ENCODE peak calls at places on chromosomes 1 and 21, in four cellular contexts. U, V, O and Z are unnamed samples.

GRCh38 chr1:32100359-32100758 is 7.5 kb upstream of the KPNA6 start:
- DNase-seq in V (peak; percentile 23), O (peak; percentile 63), U (no peak), Z (no peak)

GRCh38 chr1:77406661-77407060 is 124.8 kb downstream of the AK5 start:
- DNase-seq in O (no peak), U (no peak), V (peak; percentile 38), Z (no peak)

GRCh38 chr1:169750041-169750440 is 16.2 kb upstream of the SELE start:
- DNase-seq in O (no peak), V (no peak), U (no peak), Z (no peak)

GRCh38 chr1:159915571-159916239 is 9.6 kb downstream of the TAGLN2 start:
- DNase-seq in U (no peak), O (peak; percentile 24), V (no peak), Z (peak; percentile 18)

GRCh38 chr1:233945573-233945972 is 41.1 kb downstream of the SLC35F3 start:
- DNase-seq in V (no peak), O (no peak), U (no peak), Z (no peak)

GRCh38 chr21:13937236-13937635 is 273.5 kb downstream of the LIPI start:
- DNase-seq in O (no peak), V (no peak), U (no peak), Z (peak; percentile 47)

GRCh38 chr21:25845729-25846256 is 111.0 kb downstream of the GABPA start:
- DNase-seq in O (no peak), V (peak; percentile 29), U (no peak), Z (no peak)

GRCh38 chr1:184373155-184373554 is 13.7 kb upstream of the C1orf21 start:
- DNase-seq in U (no peak), V (no peak), O (no peak), Z (no peak)

GRCh38 chr1:18556364-18556763 is 74.3 kb upstream of the PAX7 start:
- DNase-seq in V (peak; percentile 44), O (no peak), U (no peak), Z (no peak)

GRCh38 chr1:226082959-226083302 is 20.4 kb downstream of the H3-3A start:
- DNase-seq in V (peak; percentile 83), O (peak; percentile 87), U (no peak), Z (peak; percentile 86)

GRCh38 chr1:29960906-29961675 is 724.8 kb downstream of the PTPRU start:
- DNase-seq in V (no peak), U (no peak), O (no peak), Z (no peak)

GRCh38 chr1:3522564-3523270 is 68.3 kb downstream of the ARHGEF16 start:
- DNase-seq in V (peak; percentile 88), U (no peak), O (no peak), Z (no peak)

GRCh38 chr21:42496120-42496838 is at the start of gene RSPH1:
- DNase-seq in U (peak; percentile 99), O (peak; percentile 100), V (peak; percentile 99), Z (peak; percentile 100)

GRCh38 chr1:246454655-246455054 is 52.4 kb downstream of the SMYD3 start:
- DNase-seq in U (no peak), V (no peak), O (no peak), Z (no peak)

GRCh38 chr1:219542828-219543518 is 69.9 kb downstream of the ZC3H11B start:
- DNase-seq in U (no peak), O (no peak), V (peak; percentile 72), Z (no peak)

GRCh38 chr1:201552941-201553341 is 14.0 kb downstream of the NAV1 start:
- DNase-seq in V (peak; percentile 89), U (no peak), O (no peak), Z (no peak)

GRCh38 chr1:84571150-84571535 is 3.1 kb downstream of the CTBS start:
- DNase-seq in O (no peak), V (peak; percentile 61), U (no peak), Z (no peak)

DNA sequence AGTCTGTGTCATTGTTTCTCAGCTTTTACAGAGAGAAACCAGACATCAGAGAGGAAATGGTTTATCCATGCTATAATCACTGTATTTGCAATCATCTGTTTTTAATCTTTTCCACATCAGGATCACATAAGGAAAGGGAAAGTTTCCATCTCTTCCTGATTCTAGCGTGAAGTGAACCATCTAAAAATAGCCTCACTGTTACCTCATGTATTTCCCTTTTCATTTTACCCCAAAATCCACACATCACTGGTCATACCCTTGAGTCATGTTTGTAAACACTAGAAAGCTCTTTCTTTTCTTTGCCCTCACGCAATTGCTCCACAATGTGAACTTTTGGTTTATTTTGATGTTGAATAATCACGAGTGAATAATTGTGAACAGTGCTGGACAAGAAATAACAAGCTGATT is 146.0 kb downstream of the PLA2G4A start:
- DNase-seq in O (no peak), U (no peak), V (peak; percentile 97), Z (no peak)
- H3K27ac ChIP-seq in O (no peak overlapping the region), U (no peak overlapping the region), V (peak overlapping the region; percentile 66), Z (no peak overlapping the region)

GRCh38 chr1:86380257-86380861 is 15.8 kb downstream of the ODF2L start:
- DNase-seq in U (no peak), O (no peak), V (peak; percentile 75), Z (no peak)

GRCh38 chr1:86381223-86381622 is 14.9 kb downstream of the ODF2L start:
- DNase-seq in U (no peak), V (no peak), O (no peak), Z (no peak)

GRCh38 chr1:86378813-86379212 is 17.3 kb downstream of the ODF2L start:
- DNase-seq in U (no peak), V (no peak), O (no peak), Z (no peak)

GRCh38 chr1:86388228-86388627 is 7.9 kb downstream of the ODF2L start:
- DNase-seq in U (no peak), O (no peak), V (peak; percentile 17), Z (no peak)

GRCh38 chr1:86382878-86383277 is 13.2 kb downstream of the ODF2L start:
- DNase-seq in O (no peak), U (no peak), V (peak; percentile 30), Z (no peak)
- H3K27ac ChIP-seq in O (no peak overlapping the region), U (no peak overlapping the region), V (peak overlapping the region; percentile 14), Z (peak overlapping the region; percentile 37)

DNA sequence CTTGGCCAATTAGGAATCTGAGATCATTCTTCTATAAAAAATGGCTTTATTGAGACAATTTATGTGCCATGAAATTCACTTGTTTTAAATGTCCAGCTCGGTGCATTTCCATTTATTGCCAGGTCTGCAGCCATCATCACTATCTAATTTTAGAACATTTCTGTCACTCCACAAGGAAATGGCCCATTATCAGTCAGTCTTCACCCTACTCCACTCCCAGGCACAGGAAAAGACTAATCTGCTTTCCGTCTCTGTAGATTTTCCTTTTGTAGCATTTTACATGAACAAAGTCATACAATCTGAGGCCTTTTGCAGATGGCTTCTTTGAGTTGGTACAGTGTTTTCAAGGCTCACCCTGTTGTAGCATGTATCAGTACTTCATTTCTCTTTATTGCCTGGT is 27.2 kb downstream of the KIF26B start:
- DNase-seq in V (no peak), U (no peak), O (no peak), Z (no peak)
- H3K27ac ChIP-seq in V (no peak overlapping the region), U (no peak overlapping the region), O (no peak overlapping the region), Z (no peak overlapping the region)

GRCh38 chr1:165496493-165496892 is 47.3 kb upstream of the LRRC52 start:
- DNase-seq in V (no peak), U (no peak), O (no peak), Z (no peak)

GRCh38 chr1:165501351-165501974 is 42.3 kb upstream of the LRRC52 start:
- DNase-seq in O (no peak), V (no peak), U (no peak), Z (no peak)

GRCh38 chr1:165507570-165507969 is 36.2 kb upstream of the LRRC52 start:
- DNase-seq in U (no peak), O (no peak), V (no peak), Z (no peak)

GRCh38 chr1:165497444-165498013 is 46.3 kb upstream of the LRRC52 start:
- DNase-seq in V (no peak), O (no peak), U (no peak), Z (no peak)

GRCh38 chr1:165501975-165502358 is 41.8 kb upstream of the LRRC52 start:
- DNase-seq in V (no peak), O (no peak), U (no peak), Z (no peak)
- H3K27ac ChIP-seq in V (no peak overlapping the region), O (no peak overlapping the region), U (no peak overlapping the region), Z (no peak overlapping the region)

DNA sequence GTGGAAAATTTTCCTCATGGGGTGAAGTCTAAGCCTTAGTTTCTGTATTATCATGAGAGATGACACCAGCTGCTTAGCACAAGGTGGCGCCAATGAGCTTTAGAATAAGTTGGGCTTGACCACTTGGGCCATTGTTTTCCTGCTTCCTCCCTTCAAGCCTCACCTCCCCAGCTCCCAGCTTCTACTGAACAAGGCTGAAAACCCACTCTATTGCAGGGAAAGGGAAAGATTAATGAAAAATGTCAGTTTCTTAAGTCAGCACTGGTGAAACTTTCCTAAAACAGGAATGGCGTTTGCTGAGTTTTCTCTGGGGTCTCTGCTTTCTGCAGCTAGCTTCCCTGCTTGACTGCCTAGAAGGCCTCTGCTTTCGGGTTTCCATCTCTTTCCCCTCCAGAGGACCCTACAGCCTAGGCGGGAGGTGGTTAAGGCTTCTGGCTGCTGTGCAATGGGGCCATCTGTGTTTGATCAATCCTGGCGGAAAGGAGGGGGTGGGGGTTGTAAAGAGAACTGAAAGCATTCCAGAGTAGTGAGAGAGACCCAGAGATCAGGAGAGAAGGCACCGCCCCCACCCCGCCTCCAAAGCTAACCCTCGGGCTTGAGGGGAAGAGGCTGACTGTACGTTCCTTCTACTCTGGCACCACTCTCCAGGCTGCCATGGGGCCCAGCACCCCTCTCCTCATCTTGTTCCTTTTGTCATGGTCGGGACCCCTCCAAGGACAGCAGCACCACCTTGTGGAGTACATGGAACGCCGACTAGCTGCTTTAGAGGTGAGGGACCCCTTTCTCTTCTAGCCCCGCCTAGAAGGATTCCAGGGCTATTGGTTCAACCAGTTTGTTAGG is at the start of gene OLFML3:
- DNase-seq in O (peak; percentile 91), V (peak; percentile 98), U (no peak), Z (peak; percentile 83)
- H3K27ac ChIP-seq in O (no peak within 1 kb of the TSS), V (peak within 1 kb of the TSS; percentile 93), U (no peak within 1 kb of the TSS), Z (peak within 1 kb of the TSS; percentile 71)

DNA sequence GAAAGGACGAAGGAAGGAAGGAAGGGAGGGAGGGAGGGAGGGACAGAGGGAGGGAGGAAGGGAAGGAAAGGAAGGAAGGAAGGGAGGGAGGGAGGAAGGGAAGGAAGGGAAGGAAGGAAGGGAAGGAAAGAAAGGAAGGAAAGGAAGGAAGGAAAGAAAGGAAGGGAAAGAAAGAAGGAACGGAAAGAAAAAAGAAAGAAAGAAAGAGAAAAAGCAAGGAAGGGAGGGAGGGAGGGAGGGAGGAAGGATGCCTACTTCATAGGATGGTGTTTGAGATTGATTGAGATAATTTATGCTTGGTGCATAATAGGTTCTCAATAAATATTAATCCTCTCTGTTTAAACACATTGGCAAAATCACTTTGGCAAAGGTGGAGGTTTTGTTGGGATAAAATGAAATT is 61.2 kb downstream of the WDR64 start:
- DNase-seq in O (no peak), U (no peak), V (no peak), Z (no peak)
- H3K27ac ChIP-seq in O (no peak overlapping the region), U (no peak overlapping the region), V (no peak overlapping the region), Z (no peak overlapping the region)

GRCh38 chr1:12669529-12670068 is 25.7 kb downstream of the AADACL4 start:
- DNase-seq in V (peak; percentile 16), O (no peak), U (no peak), Z (no peak)
- H3K27ac ChIP-seq in V (no peak overlapping the region), O (no peak overlapping the region), U (no peak overlapping the region), Z (no peak overlapping the region)